ENCODE peak calls at places on chromosome 4, in five cellular contexts. Z is activated B cell treated with CpG ODN at 0.5 μM for 24 hours, E is NCI-H2081, V is stromal cell of bone marrow, L is memory B cell. B is an unnamed sample.

GRCh38 chr4:5895287-5895686 is 2.4 kb upstream of the CRMP1 start:
- DNase-seq in E (no peak), V (no peak), L (no peak), Z (no peak), B (no peak)

GRCh38 chr4:83738895-83739294 is 203.0 kb downstream of the GPAT3 start:
- DNase-seq in L (no peak), Z (no peak), E (no peak), V (no peak), B (no peak)

GRCh38 chr4:143352052-143352451 is 15.4 kb downstream of the GAB1 start:
- DNase-seq in L (no peak), V (no peak), E (peak; percentile 79), Z (no peak), B (no peak)

GRCh38 chr4:180641495-180641894 is 1601.7 kb upstream of the TENM3 start:
- DNase-seq in L (no peak), V (no peak), Z (no peak), E (no peak), B (no peak)

GRCh38 chr4:153110739-153111138 is 93.5 kb upstream of the TRIM2 start:
- DNase-seq in Z (no peak), L (no peak), V (no peak), E (no peak), B (no peak)

GRCh38 chr4:41611124-41611838 is 73.3 kb downstream of the LIMCH1 start:
- DNase-seq in E (no peak), Z (no peak), L (no peak), V (no peak), B (no peak)

GRCh38 chr4:21304061-21304541 is 603.8 kb downstream of the PACRGL start:
- DNase-seq in Z (no peak), L (no peak), V (no peak), E (peak; percentile 6), B (no peak)

GRCh38 chr4:55393461-55394320 is 2.1 kb upstream of the TMEM165 start:
- DNase-seq in L (no peak), E (no peak), Z (no peak), V (peak; percentile 52), B (peak; percentile 36)

GRCh38 chr4:102263024-102263787 is 82.1 kb downstream of the SLC39A8 start:
- DNase-seq in Z (no peak), V (peak; percentile 30), L (peak; percentile 27), E (peak; percentile 27), B (peak; percentile 49)

GRCh38 chr4:144582105-144582850 is 63.7 kb upstream of the HHIP start:
- DNase-seq in L (no peak), V (peak; percentile 62), E (no peak), Z (no peak), B (no peak)

GRCh38 chr4:116551798-116552197 is 533.6 kb downstream of the TRAM1L1 start:
- DNase-seq in L (no peak), Z (no peak), V (no peak), E (no peak), B (no peak)

GRCh38 chr4:188178806-188179205 is 39.6 kb downstream of the TRIML1 start:
- DNase-seq in Z (no peak), L (no peak), V (no peak), E (no peak), B (no peak)

GRCh38 chr4:85964298-85964697 is 395.6 kb downstream of the MAPK10 start:
- DNase-seq in Z (no peak), V (no peak), L (no peak), E (no peak), B (peak; percentile 22)

GRCh38 chr4:88609387-88609786 is 17.1 kb downstream of the HERC3 start:
- DNase-seq in Z (no peak), L (no peak), E (no peak), V (no peak), B (peak; percentile 25)

GRCh38 chr4:181261279-181261678 is 981.9 kb upstream of the TENM3 start:
- DNase-seq in V (no peak), E (peak; percentile 30), Z (no peak), L (no peak), B (no peak)

GRCh38 chr4:159188646-159189045 is 85.8 kb downstream of the RAPGEF2 start:
- DNase-seq in V (no peak), Z (no peak), L (no peak), E (no peak), B (no peak)

GRCh38 chr4:140515423-140515822 is 8.5 kb upstream of the ELMOD2 start:
- DNase-seq in L (no peak), V (no peak), Z (no peak), E (no peak), B (no peak)

GRCh38 chr4:144716778-144717177 is 70.8 kb downstream of the HHIP start:
- DNase-seq in Z (no peak), V (no peak), E (no peak), L (no peak), B (no peak)

GRCh38 chr4:37770016-37770415 is 56.5 kb upstream of the PGM2 start:
- DNase-seq in L (no peak), E (no peak), V (peak; percentile 29), Z (no peak), B (no peak)

GRCh38 chr4:139922625-139923024 is 231.4 kb downstream of the MAML3 start:
- DNase-seq in Z (no peak), V (peak; percentile 39), L (no peak), E (peak; percentile 58), B (peak; percentile 59)

GRCh38 chr4:52251864-52252263 is 200.8 kb downstream of the SPATA18 start:
- DNase-seq in Z (no peak), E (no peak), V (no peak), L (no peak), B (no peak)

GRCh38 chr4:70280567-70280966 is 38.2 kb downstream of the CSN3 start:
- DNase-seq in E (no peak), L (no peak), V (no peak), Z (no peak), B (no peak)

GRCh38 chr4:156322592-156322991 is 368.9 kb upstream of the CTSO start:
- DNase-seq in E (no peak), V (peak; percentile 81), Z (no peak), L (no peak), B (peak; percentile 92)

GRCh38 chr4:65416875-65417274 is 253.4 kb downstream of the EPHA5 start:
- DNase-seq in L (no peak), E (peak; percentile 79), Z (no peak), V (no peak), B (peak; percentile 8)